ENCODE peak calls at places on chromosomes 2 and 18, in ten cellular contexts. One of them, this sample, is unnamed.

GRCh38 chr2:65228249-65228750 is 669 bp downstream of the ACTR2 start:
- DNase-seq in cardiac muscle cell: peak; percentile 49
- DNase-seq in heart left ventricle: no peak
- DNase-seq in left ventricle myocardium superior: no peak
- DNase-seq in NCI-H2029 treated with DMSO at 0.1 percent for 48 hours: no peak
- DNase-seq in A172: peak; percentile 48
- DNase-seq in NCI-H345: no peak
- DNase-seq in left ventricle myocardium inferior: no peak
- DNase-seq in sciatic nerve: no peak
- DNase-seq in activated CD8-positive, alpha-beta T cell treated with anti-CD3 and anti-CD28 coated beads, Interleukin-2, amount 10 ng/mL, durations not matched to agents 7 days and 5 days: no peak
- DNase-seq in this sample: no peak

GRCh38 chr2:19933351-19933981 is 31.7 kb upstream of the TTC32 start:
- DNase-seq in activated CD8-positive, alpha-beta T cell treated with anti-CD3 and anti-CD28 coated beads, Interleukin-2, amount 10 ng/mL, durations not matched to agents 7 days and 5 days: no peak
- DNase-seq in NCI-H2029 treated with DMSO at 0.1 percent for 48 hours: no peak
- DNase-seq in A172: peak; percentile 71
- DNase-seq in NCI-H345: no peak
- DNase-seq in sciatic nerve: no peak
- DNase-seq in left ventricle myocardium superior: no peak
- DNase-seq in left ventricle myocardium inferior: no peak
- DNase-seq in heart left ventricle: no peak
- DNase-seq in cardiac muscle cell: peak; percentile 80
- DNase-seq in this sample: no peak

GRCh38 chr2:34401186-34401585 is 802.1 kb upstream of the FAM98A start:
- DNase-seq in NCI-H345: no peak
- DNase-seq in activated CD8-positive, alpha-beta T cell treated with anti-CD3 and anti-CD28 coated beads, Interleukin-2, amount 10 ng/mL, durations not matched to agents 7 days and 5 days: no peak
- DNase-seq in left ventricle myocardium inferior: no peak
- DNase-seq in NCI-H2029 treated with DMSO at 0.1 percent for 48 hours: no peak
- DNase-seq in heart left ventricle: no peak
- DNase-seq in sciatic nerve: no peak
- DNase-seq in cardiac muscle cell: no peak
- DNase-seq in A172: peak; percentile 82
- DNase-seq in left ventricle myocardium superior: no peak
- DNase-seq in this sample: no peak

GRCh38 chr2:198913394-198914152 is 544.2 kb downstream of the SATB2 start:
- DNase-seq in left ventricle myocardium superior: no peak
- DNase-seq in NCI-H345: no peak
- DNase-seq in cardiac muscle cell: no peak
- DNase-seq in sciatic nerve: no peak
- DNase-seq in activated CD8-positive, alpha-beta T cell treated with anti-CD3 and anti-CD28 coated beads, Interleukin-2, amount 10 ng/mL, durations not matched to agents 7 days and 5 days: no peak
- DNase-seq in A172: no peak
- DNase-seq in left ventricle myocardium inferior: no peak
- DNase-seq in NCI-H2029 treated with DMSO at 0.1 percent for 48 hours: no peak
- DNase-seq in heart left ventricle: no peak
- DNase-seq in this sample: no peak

GRCh38 chr18:63309422-63309821 is 10.1 kb downstream of the BCL2 start:
- DNase-seq in NCI-H345: no peak
- DNase-seq in sciatic nerve: no peak
- DNase-seq in heart left ventricle: no peak
- DNase-seq in left ventricle myocardium inferior: no peak
- DNase-seq in A172: no peak
- DNase-seq in NCI-H2029 treated with DMSO at 0.1 percent for 48 hours: no peak
- DNase-seq in left ventricle myocardium superior: no peak
- DNase-seq in activated CD8-positive, alpha-beta T cell treated with anti-CD3 and anti-CD28 coated beads, Interleukin-2, amount 10 ng/mL, durations not matched to agents 7 days and 5 days: no peak
- DNase-seq in cardiac muscle cell: no peak
- DNase-seq in this sample: no peak

GRCh38 chr2:134758632-134759031 is 39.8 kb upstream of the TMEM163 start:
- DNase-seq in NCI-H2029 treated with DMSO at 0.1 percent for 48 hours: no peak
- DNase-seq in cardiac muscle cell: no peak
- DNase-seq in heart left ventricle: no peak
- DNase-seq in left ventricle myocardium inferior: no peak
- DNase-seq in activated CD8-positive, alpha-beta T cell treated with anti-CD3 and anti-CD28 coated beads, Interleukin-2, amount 10 ng/mL, durations not matched to agents 7 days and 5 days: no peak
- DNase-seq in sciatic nerve: no peak
- DNase-seq in NCI-H345: no peak
- DNase-seq in A172: no peak
- DNase-seq in left ventricle myocardium superior: no peak
- DNase-seq in this sample: no peak

GRCh38 chr2:38997784-38998183 is 108.1 kb downstream of the ARHGEF33 start:
- DNase-seq in NCI-H2029 treated with DMSO at 0.1 percent for 48 hours: no peak
- DNase-seq in A172: peak; percentile 55
- DNase-seq in cardiac muscle cell: peak; percentile 92
- DNase-seq in NCI-H345: no peak
- DNase-seq in activated CD8-positive, alpha-beta T cell treated with anti-CD3 and anti-CD28 coated beads, Interleukin-2, amount 10 ng/mL, durations not matched to agents 7 days and 5 days: no peak
- DNase-seq in left ventricle myocardium superior: no peak
- DNase-seq in sciatic nerve: no peak
- DNase-seq in heart left ventricle: no peak
- DNase-seq in left ventricle myocardium inferior: no peak
- DNase-seq in this sample: no peak

GRCh38 chr2:152646775-152647174 is 70.5 kb downstream of the PRPF40A start:
- DNase-seq in activated CD8-positive, alpha-beta T cell treated with anti-CD3 and anti-CD28 coated beads, Interleukin-2, amount 10 ng/mL, durations not matched to agents 7 days and 5 days: no peak
- DNase-seq in heart left ventricle: no peak
- DNase-seq in left ventricle myocardium inferior: no peak
- DNase-seq in NCI-H345: no peak
- DNase-seq in NCI-H2029 treated with DMSO at 0.1 percent for 48 hours: no peak
- DNase-seq in cardiac muscle cell: peak; percentile 71
- DNase-seq in sciatic nerve: no peak
- DNase-seq in left ventricle myocardium superior: no peak
- DNase-seq in A172: peak; percentile 89
- DNase-seq in this sample: no peak

GRCh38 chr2:69221960-69222751 is 164.9 kb downstream of the GFPT1 start:
- DNase-seq in left ventricle myocardium inferior: no peak
- DNase-seq in NCI-H2029 treated with DMSO at 0.1 percent for 48 hours: no peak
- DNase-seq in heart left ventricle: no peak
- DNase-seq in sciatic nerve: no peak
- DNase-seq in cardiac muscle cell: peak; percentile 62
- DNase-seq in A172: no peak
- DNase-seq in left ventricle myocardium superior: no peak
- DNase-seq in NCI-H345: no peak
- DNase-seq in activated CD8-positive, alpha-beta T cell treated with anti-CD3 and anti-CD28 coated beads, Interleukin-2, amount 10 ng/mL, durations not matched to agents 7 days and 5 days: no peak
- DNase-seq in this sample: no peak

GRCh38 chr2:42961948-42962347 is 169.6 kb upstream of the HAAO start:
- DNase-seq in A172: no peak
- DNase-seq in NCI-H345: no peak
- DNase-seq in sciatic nerve: no peak
- DNase-seq in NCI-H2029 treated with DMSO at 0.1 percent for 48 hours: no peak
- DNase-seq in heart left ventricle: peak; percentile 51
- DNase-seq in activated CD8-positive, alpha-beta T cell treated with anti-CD3 and anti-CD28 coated beads, Interleukin-2, amount 10 ng/mL, durations not matched to agents 7 days and 5 days: no peak
- DNase-seq in left ventricle myocardium superior: no peak
- DNase-seq in left ventricle myocardium inferior: no peak
- DNase-seq in cardiac muscle cell: no peak
- DNase-seq in this sample: no peak

GRCh38 chr2:68739261-68740183 is 4.9 kb downstream of the ARHGAP25 start:
- DNase-seq in left ventricle myocardium inferior: no peak
- DNase-seq in activated CD8-positive, alpha-beta T cell treated with anti-CD3 and anti-CD28 coated beads, Interleukin-2, amount 10 ng/mL, durations not matched to agents 7 days and 5 days: peak; percentile 29
- DNase-seq in A172: no peak
- DNase-seq in NCI-H345: no peak
- DNase-seq in cardiac muscle cell: no peak
- DNase-seq in left ventricle myocardium superior: no peak
- DNase-seq in sciatic nerve: no peak
- DNase-seq in heart left ventricle: no peak
- DNase-seq in NCI-H2029 treated with DMSO at 0.1 percent for 48 hours: no peak
- DNase-seq in this sample: peak; percentile 70

GRCh38 chr2:62768615-62769014 is 63.1 kb downstream of the EHBP1 start:
- DNase-seq in heart left ventricle: no peak
- DNase-seq in cardiac muscle cell: no peak
- DNase-seq in A172: no peak
- DNase-seq in left ventricle myocardium inferior: no peak
- DNase-seq in NCI-H2029 treated with DMSO at 0.1 percent for 48 hours: no peak
- DNase-seq in activated CD8-positive, alpha-beta T cell treated with anti-CD3 and anti-CD28 coated beads, Interleukin-2, amount 10 ng/mL, durations not matched to agents 7 days and 5 days: no peak
- DNase-seq in sciatic nerve: no peak
- DNase-seq in NCI-H345: no peak
- DNase-seq in left ventricle myocardium superior: no peak
- DNase-seq in this sample: no peak